ENCODE peak calls at places on chromosome 1, in four cellular contexts. X, U, R and F are unnamed samples.

GRCh38 chr1:11126544-11126943 is 26.9 kb upstream of the EXOSC10 start:
- DNase-seq in X (peak; percentile 40), U (peak; percentile 24), R (no peak), F (no peak)

GRCh38 chr1:6999826-7000225 is 214.6 kb downstream of the CAMTA1 start:
- DNase-seq in X (no peak), U (no peak), R (no peak), F (no peak)

GRCh38 chr1:167107456-167107855 is 13.6 kb downstream of the STYXL2 start:
- DNase-seq in X (no peak), U (no peak), R (peak; percentile 41), F (no peak)

GRCh38 chr1:53450225-53450624 is 9.0 kb upstream of the DMRTB1 start:
- DNase-seq in X (no peak), U (no peak), R (no peak), F (peak; percentile 22)

GRCh38 chr1:116159177-116159576 is 48.0 kb downstream of the MAB21L3 start:
- DNase-seq in X (no peak), U (no peak), R (no peak), F (no peak)

GRCh38 chr1:31382379-31382989 is 9.6 kb upstream of the FABP3 start:
- DNase-seq in X (no peak), U (no peak), R (no peak), F (no peak)

GRCh38 chr1:119631433-119632102 is 16.5 kb downstream of the ZNF697 start:
- DNase-seq in X (peak; percentile 74), U (peak; percentile 75), R (peak; percentile 72), F (no peak)

GRCh38 chr1:219155140-219155539 is 18.5 kb upstream of the LYPLAL1 start:
- DNase-seq in X (no peak), U (peak; percentile 40), R (no peak), F (no peak)

GRCh38 chr1:232726048-232726779 is 79.0 kb upstream of the MAP10 start:
- DNase-seq in X (no peak), U (peak; percentile 46), R (peak; percentile 54), F (peak; percentile 13)

GRCh38 chr1:31798086-31798432 is 17.8 kb downstream of the SPOCD1 start:
- DNase-seq in X (no peak), U (no peak), R (no peak), F (no peak)

GRCh38 chr1:46687095-46687659 is 15.5 kb downstream of the TEX38 start:
- DNase-seq in X (peak; percentile 26), U (peak; percentile 71), R (peak; percentile 63), F (no peak)

GRCh38 chr1:211625040-211625439 is 46.1 kb upstream of the SLC30A1 start:
- DNase-seq in X (peak; percentile 54), U (peak; percentile 61), R (no peak), F (peak; percentile 29)

GRCh38 chr1:231395051-231395995 is 26.8 kb downstream of the EGLN1 start:
- DNase-seq in X (peak; percentile 91), U (peak; percentile 96), R (peak; percentile 98), F (no peak)

GRCh38 chr1:65009724-65010420 is 43.5 kb upstream of the JAK1 start:
- DNase-seq in X (no peak), U (no peak), R (no peak), F (no peak)

GRCh38 chr1:161119017-161119378 is 1.1 kb downstream of the NIT1 start:
- DNase-seq in X (peak; percentile 26), U (no peak), R (peak; percentile 27), F (peak; percentile 77)

GRCh38 chr1:69871412-69871811 is 303.7 kb downstream of the LRRC7 start:
- DNase-seq in X (no peak), U (no peak), R (no peak), F (no peak)

GRCh38 chr1:229759037-229759435 is 133.0 kb downstream of the URB2 start:
- DNase-seq in X (no peak), U (peak; percentile 82), R (peak; percentile 36), F (no peak)

GRCh38 chr1:200438911-200439310 is 29.1 kb upstream of the ZNF281 start:
- DNase-seq in X (peak; percentile 35), U (peak; percentile 50), R (peak; percentile 70), F (no peak)

GRCh38 chr1:231694081-231694443 is 67.5 kb downstream of the DISC1 start:
- DNase-seq in X (no peak), U (no peak), R (no peak), F (no peak)

GRCh38 chr1:214332950-214333798 is 52.2 kb downstream of the SMYD2 start:
- DNase-seq in X (peak; percentile 53), U (peak; percentile 61), R (peak; percentile 59), F (peak; percentile 58)

GRCh38 chr1:18192974-18193373 is 85.4 kb downstream of the IGSF21 start:
- DNase-seq in X (no peak), U (no peak), R (no peak), F (no peak)

GRCh38 chr1:183610053-183610452 is 19.8 kb upstream of the NCF2 start:
- DNase-seq in X (no peak), U (peak; percentile 55), R (no peak), F (no peak)

GRCh38 chr1:222547260-222547614 is 667 bp downstream of the HHIPL2 start:
- DNase-seq in X (no peak), U (no peak), R (no peak), F (no peak)

GRCh38 chr1:19163261-19163660 is 46.8 kb downstream of the UBR4 start:
- DNase-seq in X (peak; percentile 87), U (peak; percentile 91), R (peak; percentile 76), F (no peak)

GRCh38 chr1:37071829-37072228 is 37.5 kb upstream of the GRIK3 start:
- DNase-seq in X (no peak), U (no peak), R (no peak), F (no peak)

GRCh38 chr1:145878724-145879123 is 6.9 kb downstream of the ANKRD35 start:
- DNase-seq in X (no peak), U (no peak), R (peak; percentile 74), F (no peak)

GRCh38 chr1:228009828-228010775 is 3.3 kb downstream of the WNT3A start:
- DNase-seq in X (no peak), U (no peak), R (no peak), F (peak; percentile 83)

GRCh38 chr1:909861-910310 is 13.8 kb upstream of the SAMD11 start:
- DNase-seq in X (no peak), U (no peak), R (no peak), F (no peak)

GRCh38 chr1:189121941-189122340 is 1355.7 kb downstream of the BRINP3 start:
- DNase-seq in X (no peak), U (no peak), R (no peak), F (no peak)

GRCh38 chr1:202852163-202852904 is 36.6 kb downstream of the RABIF start:
- DNase-seq in X (peak; percentile 29), U (peak; percentile 62), R (peak; percentile 76), F (peak; percentile 68)

GRCh38 chr1:186142159-186142558 is 232.9 kb downstream of the TPR start:
- DNase-seq in X (no peak), U (no peak), R (no peak), F (no peak)

GRCh38 chr1:174519845-174520244 is 72.1 kb downstream of the GPR52 start:
- DNase-seq in X (no peak), U (no peak), R (no peak), F (no peak)

GRCh38 chr1:1137256-1138045 is 21.6 kb upstream of the C1orf159 start:
- DNase-seq in X (no peak), U (no peak), R (no peak), F (peak; percentile 81)

GRCh38 chr1:7378346-7379130 is 392.6 kb upstream of the VAMP3 start:
- DNase-seq in X (no peak), U (no peak), R (no peak), F (no peak)

GRCh38 chr1:40384413-40384762 is 10.9 kb downstream of the SMAP2 start:
- DNase-seq in X (no peak), U (no peak), R (no peak), F (peak; percentile 49)

GRCh38 chr1:175287377-175287776 is 94.8 kb upstream of the KIAA0040 start:
- DNase-seq in X (no peak), U (no peak), R (no peak), F (peak; percentile 36)